ENCODE peak calls at places on chromosomes 13 and 19, in eight cellular contexts. K is amygdala; U is activated CD4-positive, CD25-positive, alpha-beta regulatory T cell treated with anti-CD3 and anti-CD28 coated beads, Interleukin-2, amount 50 U/mL, for 72 hours; S is nucleus accumbens; E is brain microvascular endothelial cell; P is mammary epithelial cell; X is hepatic stellate cell; B is cardiac fibroblast. Z is an unnamed sample.

GRCh38 chr13:98386632-98387031 is 190.3 kb downstream of the STK24 start:
- DNase-seq in K (no peak), U (no peak), S (no peak), E (no peak), P (no peak), X (no peak), B (no peak), Z (peak; percentile 64)

GRCh38 chr19:16628183-16628983 is at the start of gene MED26:
- DNase-seq in K (peak; percentile 84), U (peak; percentile 97), S (peak; percentile 89), E (peak; percentile 83), P (peak; percentile 91), X (peak; percentile 98), B (peak; percentile 96), Z (peak; percentile 94)

GRCh38 chr19:42284066-42284501 is 15.0 kb downstream of the CIC start:
- DNase-seq in K (peak; percentile 60), U (peak; percentile 84), S (no peak), E (no peak), P (peak; percentile 69), X (peak; percentile 92), B (peak; percentile 90), Z (peak; percentile 18)

GRCh38 chr13:39373108-39373507 is 229.9 kb downstream of the LHFPL6 start:
- DNase-seq in K (no peak), U (no peak), S (no peak), E (no peak), P (no peak), X (no peak), B (no peak), Z (no peak)

GRCh38 chr13:75963318-75963717 is 327.2 kb downstream of the LMO7 start:
- DNase-seq in K (no peak), U (no peak), S (no peak), E (no peak), P (no peak), X (no peak), B (peak; percentile 1), Z (no peak)

GRCh38 chr19:34126966-34127365 is 45.3 kb upstream of the LSM14A start:
- DNase-seq in K (no peak), U (no peak), S (no peak), E (no peak), P (no peak), X (no peak), B (no peak), Z (no peak)

GRCh38 chr19:18278521-18279265 is 2.7 kb downstream of the JUND start:
- DNase-seq in K (no peak), U (no peak), S (no peak), E (peak; percentile 25), P (no peak), X (no peak), B (peak; percentile 51), Z (no peak)

GRCh38 chr13:33639158-33639557 is 178.8 kb upstream of the RFC3 start:
- DNase-seq in K (no peak), U (no peak), S (no peak), E (peak; percentile 44), P (peak; percentile 20), X (no peak), B (peak; percentile 93), Z (no peak)

GRCh38 chr13:23984541-23984940 is 87.2 kb upstream of the C1QTNF9B start:
- DNase-seq in K (no peak), U (no peak), S (no peak), E (no peak), P (peak; percentile 53), X (no peak), B (no peak), Z (peak; percentile 75)

GRCh38 chr19:751501-752341 is 809 bp downstream of the MISP start:
- DNase-seq in K (no peak), U (no peak), S (no peak), E (peak; percentile 85), P (peak; percentile 79), X (peak; percentile 99), B (peak; percentile 80), Z (no peak)

GRCh38 chr19:44846455-44847143 is 502 bp downstream of the NECTIN2 start:
- DNase-seq in K (no peak), U (no peak), S (no peak), E (peak; percentile 16), P (peak; percentile 8), X (peak; percentile 47), B (peak; percentile 48), Z (no peak)

GRCh38 chr13:108460043-108460442 is 169.4 kb upstream of the MYO16 start:
- DNase-seq in K (no peak), U (no peak), S (no peak), E (no peak), P (no peak), X (no peak), B (no peak), Z (no peak)

GRCh38 chr19:37932985-37933953 is 26.3 kb downstream of the SIPA1L3 start:
- DNase-seq in K (no peak), U (no peak), S (no peak), E (no peak), P (peak; percentile 70), X (peak; percentile 35), B (peak; percentile 34), Z (peak; percentile 95)

GRCh38 chr13:100890645-100891044 is 216.1 kb upstream of the TMTC4 start:
- DNase-seq in K (no peak), U (no peak), S (no peak), E (no peak), P (no peak), X (no peak), B (no peak), Z (peak; percentile 9)

GRCh38 chr13:63279136-63279535 is 1863.5 kb upstream of the PCDH20 start:
- DNase-seq in K (no peak), U (no peak), S (no peak), E (no peak), P (no peak), X (no peak), B (no peak), Z (no peak)

GRCh38 chr13:39051157-39051556 is 12.9 kb downstream of the NHLRC3 start:
- DNase-seq in K (no peak), U (no peak), S (no peak), E (no peak), P (peak; percentile 22), X (peak; percentile 12), B (peak; percentile 67), Z (peak; percentile 11)

GRCh38 chr19:45873219-45873772 is 9.2 kb downstream of the FOXA3 start:
- DNase-seq in K (no peak), U (no peak), S (no peak), E (no peak), P (no peak), X (no peak), B (no peak), Z (no peak)

GRCh38 chr19:17681505-17682125 is 6.5 kb downstream of the UNC13A start:
- DNase-seq in K (no peak), U (no peak), S (no peak), E (peak; percentile 31), P (no peak), X (peak; percentile 61), B (peak; percentile 50), Z (no peak)

GRCh38 chr19:1252221-1252817 is 3.9 kb downstream of the MIDN start:
- DNase-seq in K (peak; percentile 78), U (peak; percentile 65), S (peak; percentile 45), E (peak; percentile 62), P (peak; percentile 94), X (peak; percentile 81), B (peak; percentile 99), Z (no peak)

GRCh38 chr13:100269837-100270236 is 180.9 kb downstream of the PCCA start:
- DNase-seq in K (peak; percentile 2), U (no peak), S (no peak), E (peak; percentile 66), P (peak; percentile 12), X (peak; percentile 12), B (peak; percentile 96), Z (no peak)

GRCh38 chr13:50255639-50256038 is 240.4 kb downstream of the KCNRG start:
- DNase-seq in K (no peak), U (no peak), S (no peak), E (no peak), P (no peak), X (no peak), B (no peak), Z (no peak)

GRCh38 chr13:55990631-55991030 is 1150.1 kb upstream of the PRR20A start:
- DNase-seq in K (no peak), U (no peak), S (no peak), E (no peak), P (no peak), X (no peak), B (no peak), Z (no peak)

GRCh38 chr19:1967087-1967608 is 26.2 kb downstream of the CSNK1G2 start:
- DNase-seq in K (no peak), U (no peak), S (no peak), E (no peak), P (no peak), X (no peak), B (no peak), Z (no peak)

GRCh38 chr13:62631124-62631523 is 1215.5 kb upstream of the PCDH20 start:
- DNase-seq in K (no peak), U (no peak), S (no peak), E (no peak), P (no peak), X (no peak), B (no peak), Z (no peak)

GRCh38 chr19:2037676-2038255 is 13.3 kb downstream of the MKNK2 start:
- DNase-seq in K (no peak), U (no peak), S (no peak), E (no peak), P (no peak), X (no peak), B (no peak), Z (no peak)

GRCh38 chr13:23715762-23716235 is 145.6 kb downstream of the TNFRSF19 start:
- DNase-seq in K (no peak), U (no peak), S (no peak), E (no peak), P (no peak), X (no peak), B (no peak), Z (no peak)

GRCh38 chr13:44866512-44866911 is 122.8 kb downstream of the NUFIP1 start:
- DNase-seq in K (no peak), U (no peak), S (no peak), E (no peak), P (no peak), X (no peak), B (no peak), Z (no peak)

GRCh38 chr19:18995804-18996241 is 37.5 kb downstream of the SUGP2 start:
- DNase-seq in K (no peak), U (no peak), S (peak; percentile 22), E (peak; percentile 88), P (peak; percentile 58), X (peak; percentile 98), B (peak; percentile 93), Z (no peak)

GRCh38 chr13:51243832-51244231 is 21.6 kb downstream of the FAM124A start:
- DNase-seq in K (no peak), U (no peak), S (no peak), E (no peak), P (no peak), X (no peak), B (no peak), Z (no peak)

GRCh38 chr13:82661126-82661525 is 1221.1 kb downstream of the SLITRK1 start:
- DNase-seq in K (no peak), U (no peak), S (no peak), E (no peak), P (no peak), X (no peak), B (no peak), Z (no peak)

GRCh38 chr19:44684892-44685847 is 13.8 kb upstream of the CEACAM16 start:
- DNase-seq in K (no peak), U (no peak), S (no peak), E (peak; percentile 94), P (peak; percentile 51), X (peak; percentile 89), B (peak; percentile 94), Z (no peak)

GRCh38 chr13:51844862-51845573 is at the start of gene TMEM272:
- DNase-seq in K (no peak), U (peak; percentile 71), S (peak; percentile 17), E (peak; percentile 27), P (no peak), X (peak; percentile 44), B (peak; percentile 41), Z (no peak)

GRCh38 chr13:37303610-37304009 is 198.1 kb upstream of the CSNK1A1L start:
- DNase-seq in K (no peak), U (no peak), S (no peak), E (no peak), P (peak; percentile 14), X (no peak), B (no peak), Z (no peak)

GRCh38 chr19:19403373-19403901 is 2.0 kb upstream of the GATAD2A start:
- DNase-seq in K (no peak), U (no peak), S (no peak), E (peak; percentile 11), P (peak; percentile 56), X (peak; percentile 63), B (no peak), Z (no peak)